ENCODE peak calls at places on chromosome 17, in seven cellular contexts. A is Peyer's patch, P is body of pancreas, J is transverse colon, L is AG04450, D is colonic mucosa, T is cardiac muscle cell. Y is an unnamed sample.

GRCh38 chr17:263773-264172 is 82.3 kb upstream of the DOC2B start:
- DNase-seq in A (peak; percentile 41), P (no peak), J (no peak), L (no peak), D (peak; percentile 9), T (no peak), Y (no peak)

GRCh38 chr17:44115585-44116415 is 7.6 kb downstream of the HDAC5 start:
- DNase-seq in A (no peak), P (no peak), J (no peak), L (no peak), D (no peak), T (peak; percentile 54), Y (no peak)

GRCh38 chr17:58318627-58319180 is 9.9 kb downstream of the TSPOAP1 start:
- DNase-seq in A (peak; percentile 36), P (peak; percentile 4), J (no peak), L (no peak), D (no peak), T (no peak), Y (no peak)

GRCh38 chr17:17235212-17236174 is 1.5 kb downstream of the FLCN start:
- DNase-seq in A (no peak), P (peak; percentile 40), J (no peak), L (no peak), D (no peak), T (peak; percentile 13), Y (no peak)

GRCh38 chr17:6420173-6420641 is 14.7 kb downstream of the AIPL1 start:
- DNase-seq in A (no peak), P (no peak), J (no peak), L (no peak), D (no peak), T (peak; percentile 25), Y (peak; percentile 14)

GRCh38 chr17:17700251-17700969 is 19.2 kb downstream of the RAI1 start:
- DNase-seq in A (no peak), P (no peak), J (peak; percentile 52), L (no peak), D (peak; percentile 73), T (peak; percentile 50), Y (no peak)

GRCh38 chr17:19380551-19381284 is 2.4 kb downstream of the MAPK7 start:
- DNase-seq in A (peak; percentile 48), P (peak; percentile 12), J (no peak), L (no peak), D (no peak), T (no peak), Y (no peak)

GRCh38 chr17:49393491-49394255 is 21.0 kb downstream of the PHB1 start:
- DNase-seq in A (no peak), P (no peak), J (no peak), L (no peak), D (no peak), T (no peak), Y (no peak)

GRCh38 chr17:62819511-62820221 is 11.6 kb upstream of the MARCHF10 start:
- DNase-seq in A (peak; percentile 58), P (peak; percentile 70), J (peak; percentile 21), L (peak; percentile 92), D (no peak), T (peak; percentile 82), Y (no peak)

GRCh38 chr17:28712705-28713415 is 1.2 kb upstream of the PROCA1 start:
- DNase-seq in A (no peak), P (no peak), J (no peak), L (no peak), D (no peak), T (no peak), Y (no peak)

GRCh38 chr17:51852603-51853002 is 305.9 kb downstream of the CA10 start:
- DNase-seq in A (no peak), P (no peak), J (no peak), L (no peak), D (no peak), T (no peak), Y (no peak)

GRCh38 chr17:12022310-12022709 is 1.6 kb downstream of the MAP2K4 start:
- DNase-seq in A (no peak), P (no peak), J (no peak), L (no peak), D (no peak), T (no peak), Y (no peak)

GRCh38 chr17:74307984-74308773 is 17.8 kb upstream of the KIF19 start:
- DNase-seq in A (no peak), P (no peak), J (no peak), L (no peak), D (no peak), T (no peak), Y (no peak)

GRCh38 chr17:2911035-2911754 is 115.0 kb downstream of the RAP1GAP2 start:
- DNase-seq in A (no peak), P (no peak), J (no peak), L (no peak), D (no peak), T (no peak), Y (no peak)

GRCh38 chr17:38981640-38982039 is 14.4 kb upstream of the FBXO47 start:
- DNase-seq in A (no peak), P (no peak), J (no peak), L (no peak), D (no peak), T (no peak), Y (no peak)

GRCh38 chr17:10243905-10244844 is 45.8 kb upstream of the GAS7 start:
- DNase-seq in A (no peak), P (no peak), J (no peak), L (no peak), D (no peak), T (no peak), Y (no peak)

GRCh38 chr17:32777436-32777835 is 99.5 kb downstream of the MYO1D start:
- DNase-seq in A (no peak), P (no peak), J (no peak), L (no peak), D (peak; percentile 29), T (no peak), Y (no peak)

GRCh38 chr17:4110152-4110551 is 32.7 kb downstream of the ZZEF1 start:
- DNase-seq in A (no peak), P (no peak), J (no peak), L (no peak), D (no peak), T (no peak), Y (no peak)

GRCh38 chr17:72171703-72172670 is 51.2 kb downstream of the SOX9 start:
- DNase-seq in A (no peak), P (no peak), J (no peak), L (no peak), D (no peak), T (no peak), Y (no peak)

GRCh38 chr17:30237296-30238002 is 2.0 kb upstream of the SLC6A4 start:
- DNase-seq in A (no peak), P (no peak), J (no peak), L (no peak), D (no peak), T (no peak), Y (no peak)

GRCh38 chr17:1882836-1883235 is 53.0 kb downstream of the RPA1 start:
- DNase-seq in A (peak; percentile 59), P (no peak), J (no peak), L (no peak), D (peak; percentile 32), T (peak; percentile 64), Y (no peak)

GRCh38 chr17:83071966-83072562 is 7.3 kb upstream of the METRNL start:
- DNase-seq in A (no peak), P (no peak), J (no peak), L (no peak), D (no peak), T (no peak), Y (no peak)
- H3K27ac ChIP-seq in A (no peak overlapping the region), P (no peak overlapping the region), J (no peak overlapping the region), L (no peak overlapping the region), D (no peak overlapping the region), T (no peak overlapping the region), Y (no peak overlapping the region)

DNA sequence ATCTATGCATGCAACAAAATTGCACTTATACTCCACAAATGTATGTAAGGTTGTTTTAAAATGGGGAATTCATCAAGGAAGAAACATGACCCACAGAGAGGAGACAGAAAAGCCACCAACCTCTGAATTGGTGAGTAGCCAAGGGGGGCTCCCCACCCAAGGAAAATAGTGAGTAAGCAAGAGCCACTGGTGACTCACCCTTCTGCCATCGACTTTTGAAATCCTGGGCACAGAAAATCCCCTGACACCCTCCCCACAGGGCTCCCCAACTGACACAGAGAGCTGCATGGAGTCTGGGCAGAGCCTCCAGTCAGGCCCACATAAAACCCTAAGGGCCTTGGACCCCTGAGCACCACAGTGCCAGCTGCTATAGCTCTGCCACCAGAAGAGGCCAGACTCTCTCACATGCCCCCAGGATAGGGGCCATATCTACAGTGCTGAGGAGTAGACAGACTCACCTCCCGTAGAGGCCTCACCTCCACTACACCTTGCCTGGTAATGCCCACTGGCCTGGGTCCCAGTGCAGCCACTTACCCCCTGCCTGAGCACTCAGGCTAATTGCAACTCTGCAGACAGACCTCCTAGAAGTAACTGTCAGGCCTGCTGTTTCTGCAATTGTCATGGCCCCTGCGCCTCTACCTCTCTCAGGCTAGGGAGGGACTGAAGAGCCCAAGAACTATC is 244.7 kb upstream of the WSB1 start:
- DNase-seq in A (no peak), P (no peak), J (no peak), L (no peak), D (no peak), T (no peak), Y (no peak)
- H3K9me3 ChIP-seq in A (no peaks in the 10 kb centered on the region), P (no peaks in the 10 kb centered on the region), J (peaks cover 2% of the 10 kb centered on the region), L (peaks cover 23% of the 10 kb centered on the region), D (no peaks in the 10 kb centered on the region), T (no peaks in the 10 kb centered on the region), Y (no peaks in the 10 kb centered on the region)

GRCh38 chr17:7988750-7989178 is 13.7 kb upstream of the GUCY2D start:
- DNase-seq in A (no peak), P (peak; percentile 68), J (peak; percentile 26), L (peak; percentile 67), D (peak; percentile 82), T (peak; percentile 91), Y (peak; percentile 28)
- TF ChIP-seq CTCF in A (peak; percentile 88), P (peak; percentile 82), J (peak; percentile 67), L (peak; percentile 65), D (peak; percentile 60), T (peak; percentile 54), Y (peak; percentile 72)

DNA sequence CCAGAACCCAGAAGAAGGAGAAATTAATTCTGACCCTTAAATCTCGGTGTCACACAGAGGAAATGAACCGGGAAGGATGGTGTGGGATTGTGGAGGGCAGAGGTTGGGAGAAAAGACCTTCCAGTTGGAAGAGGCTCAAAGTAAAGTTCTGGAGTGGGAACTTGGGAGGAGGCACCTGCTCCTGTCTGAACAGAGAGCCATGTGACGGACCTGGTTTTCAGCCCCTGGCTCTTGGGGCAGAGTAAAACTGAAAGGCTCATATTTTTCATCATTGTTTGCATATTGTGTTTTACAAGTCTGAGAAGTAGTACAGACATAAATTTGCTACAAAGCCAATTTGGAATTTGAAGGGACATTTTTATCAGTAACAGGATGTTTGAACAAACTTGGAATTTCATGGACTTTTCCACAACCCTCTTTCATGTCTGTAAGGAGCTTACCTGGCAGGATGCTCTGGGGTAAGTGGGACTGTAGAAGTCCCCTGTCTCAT is 24.4 kb upstream of the SEC14L1 start:
- DNase-seq in A (no peak), P (peak; percentile 69), J (no peak), L (no peak), D (no peak), T (no peak), Y (no peak)
- H3K27ac ChIP-seq in A (no peak overlapping the region), P (peak overlapping the region; percentile 12), J (peak overlapping the region; percentile 39), L (no peak overlapping the region), D (no peak overlapping the region), T (no peak overlapping the region), Y (no peak overlapping the region)

DNA sequence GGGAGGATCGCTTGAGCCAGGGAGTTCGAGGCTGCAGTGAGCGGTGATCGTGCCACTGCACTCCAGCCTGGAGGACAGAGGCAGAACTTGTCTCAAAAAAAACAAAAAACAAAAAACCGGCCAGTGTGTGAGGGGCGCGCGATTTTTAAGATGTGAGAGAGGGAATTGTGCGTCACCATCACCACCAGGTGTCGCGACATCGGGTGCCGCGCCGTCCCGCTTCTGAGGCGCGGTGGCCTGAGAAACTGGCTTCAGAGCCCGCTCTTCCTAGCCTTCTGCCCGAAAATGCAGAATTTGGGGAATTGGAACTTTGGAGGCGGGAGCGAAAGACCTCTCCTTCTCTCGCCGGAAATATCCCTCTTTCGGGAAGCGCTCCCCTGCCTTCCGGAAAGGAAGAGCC is 524.8 kb downstream of the KCNJ18 start:
- DNase-seq in A (no peak), P (no peak), J (no peak), L (no peak), D (no peak), T (peak; percentile 5), Y (no peak)
- H3K9me3 ChIP-seq in A (no peaks in the 10 kb centered on the region), P (no peaks in the 10 kb centered on the region), J (peaks cover 5% of the 10 kb centered on the region), L (peaks cover 47% of the 10 kb centered on the region), D (no peaks in the 10 kb centered on the region), T (no peaks in the 10 kb centered on the region), Y (peaks cover 3% of the 10 kb centered on the region)

Y was measured in CD4-positive, alpha-beta T cell.